ENCODE peak calls at places on chromosomes 1 and 21, in ten cellular contexts. C, I, A, Y, N, Q, G, R, E and W are unnamed samples.

GRCh38 chr1:231240531-231240882 is 505 bp upstream of the GNPAT start:
- DNase-seq in N (no peak), Y (peak), E (no peak), A (peak), C (peak), Q (no peak), G (no peak), R (peak), I (no peak), W (no peak)

GRCh38 chr1:165075725-165076370 is 280.7 kb downstream of the LMX1A start:
- DNase-seq in N (peak), A (peak), C (no peak), R (peak), G (no peak), Q (peak), E (no peak), I (peak), Y (peak), W (peak)

GRCh38 chr1:227561303-227561702 is 2.1 kb upstream of the ZNF678 start:
- DNase-seq in C (no peak), Y (peak), Q (peak), N (no peak), R (no peak), G (no peak), I (no peak), A (no peak), E (no peak), W (no peak)

GRCh38 chr1:42979037-42979432 is 20.4 kb upstream of the SLC2A1 start:
- DNase-seq in Y (no peak), N (no peak), R (no peak), E (no peak), G (no peak), C (no peak), A (no peak), I (no peak), Q (no peak), W (no peak)

GRCh38 chr1:14263207-14263606 is 335.3 kb upstream of the KAZN start:
- DNase-seq in Q (no peak), A (no peak), I (peak), C (no peak), N (no peak), G (no peak), Y (no peak), E (no peak), R (no peak), W (no peak)

GRCh38 chr1:218459878-218460277 is 114.7 kb downstream of the TGFB2 start:
- DNase-seq in Q (peak), C (peak), I (no peak), E (no peak), G (peak), N (peak), A (peak), R (peak), Y (peak), W (peak)

GRCh38 chr1:19811206-19811851 is 3.8 kb downstream of the RNF186 start:
- DNase-seq in G (no peak), A (peak), I (no peak), C (no peak), Y (peak), Q (peak), E (peak), N (peak), R (peak), W (no peak)

GRCh38 chr1:50438945-50439344 is 15.7 kb upstream of the DMRTA2 start:
- DNase-seq in G (no peak), E (no peak), R (no peak), I (no peak), N (no peak), C (no peak), A (peak), Y (peak), Q (no peak), W (no peak)

GRCh38 chr21:34625194-34625593 is 10.3 kb upstream of the RCAN1 start:
- DNase-seq in A (no peak), G (no peak), Q (no peak), N (no peak), C (no peak), R (no peak), E (no peak), Y (no peak), I (no peak), W (no peak)

GRCh38 chr1:27106561-27107323 is 48.2 kb downstream of the SLC9A1 start:
- DNase-seq in A (no peak), C (no peak), G (no peak), E (no peak), N (no peak), Y (no peak), I (no peak), R (no peak), Q (no peak), W (no peak)

GRCh38 chr1:32933742-32934322 is 30.8 kb downstream of the RNF19B start:
- DNase-seq in A (no peak), R (peak), C (peak), E (no peak), Y (no peak), G (no peak), Q (peak), N (no peak), I (no peak), W (no peak)

GRCh38 chr1:12574757-12575139 is 43.3 kb downstream of the DHRS3 start:
- DNase-seq in R (no peak), Y (no peak), E (no peak), Q (no peak), N (no peak), I (no peak), A (no peak), C (no peak), G (no peak), W (no peak)